ENCODE peak calls at places on chromosomes 1 and 21, in eight cellular contexts. L is transverse colon, U is Panc1, Y is prostate gland, H is suprapubic skin, B is upper lobe of left lung, Z is HepG2, F is spleen. E is an unnamed sample.

GRCh38 chr1:58524353-58524945 is 22.1 kb downstream of the OMA1 start:
- DNase-seq in B (no peak), H (no peak), L (no peak), Z (no peak), F (no peak), U (no peak), Y (no peak), E (no peak)

GRCh38 chr21:34135330-34135729 is 62.0 kb downstream of the MRPS6 start:
- DNase-seq in F (no peak), L (no peak), H (no peak), Z (no peak), Y (no peak), B (no peak), U (no peak), E (peak)

GRCh38 chr21:26966360-26966977 is 419 bp downstream of the ADAMTS5 start:
- DNase-seq in H (no peak), B (peak), L (no peak), Y (no peak), Z (no peak), U (no peak), F (peak), E (no peak)

GRCh38 chr1:153346067-153346723 is 2.4 kb downstream of the PGLYRP4 start:
- DNase-seq in H (no peak), F (peak), Z (no peak), L (no peak), Y (no peak), U (no peak), B (no peak), E (no peak)

GRCh38 chr1:244066954-244067716 is 16.1 kb downstream of the ZBTB18 start:
- DNase-seq in Y (no peak), Z (no peak), F (no peak), L (no peak), H (no peak), B (peak), U (no peak), E (no peak)

GRCh38 chr1:224163311-224163710 is 19.7 kb upstream of the DEGS1 start:
- DNase-seq in U (no peak), F (no peak), Y (no peak), B (no peak), Z (no peak), H (no peak), L (no peak), E (no peak)

GRCh38 chr1:231803353-231803752 is 176.8 kb downstream of the DISC1 start:
- DNase-seq in B (no peak), Y (no peak), F (no peak), H (peak), Z (no peak), L (no peak), U (no peak), E (no peak)

GRCh38 chr1:169466259-169467230 is 19.2 kb downstream of the SLC19A2 start:
- DNase-seq in Z (peak), B (no peak), L (peak), H (no peak), Y (no peak), F (no peak), U (no peak), E (no peak)

GRCh38 chr1:60859111-60859510 is 223.2 kb upstream of the NFIA start:
- DNase-seq in L (no peak), H (no peak), Y (no peak), Z (no peak), B (no peak), F (no peak), U (no peak), E (no peak)

GRCh38 chr21:14737922-14738321 is 191.8 kb upstream of the SAMSN1 start:
- DNase-seq in H (no peak), L (peak), U (no peak), B (no peak), Y (peak), Z (peak), F (no peak), E (no peak)

GRCh38 chr1:27626031-27626935 is 8.7 kb downstream of the FGR start:
- DNase-seq in L (no peak), B (no peak), F (no peak), H (peak), Y (no peak), U (no peak), Z (no peak), E (no peak)

GRCh38 chr1:150881331-150882070 is 5.1 kb upstream of the ARNT start:
- DNase-seq in U (no peak), F (no peak), Z (no peak), L (no peak), B (no peak), Y (no peak), H (no peak), E (no peak)

GRCh38 chr1:31954607-31955283 is 16.6 kb upstream of the PTP4A2 start:
- DNase-seq in Z (peak), F (peak), U (no peak), H (peak), L (peak), Y (peak), B (peak), E (peak)

GRCh38 chr1:58979677-58980076 is 195.8 kb upstream of the JUN start:
- DNase-seq in L (no peak), H (no peak), Z (no peak), Y (no peak), F (no peak), B (no peak), U (no peak), E (no peak)

GRCh38 chr1:94865369-94865768 is 45.2 kb downstream of the SLC44A3 start:
- DNase-seq in H (no peak), F (no peak), B (no peak), Z (no peak), Y (peak), L (no peak), U (no peak), E (no peak)

GRCh38 chr1:184489908-184490307 is 103.1 kb downstream of the C1orf21 start:
- DNase-seq in U (no peak), Y (no peak), L (no peak), B (no peak), Z (no peak), F (no peak), H (no peak), E (no peak)

GRCh38 chr1:94672934-94673333 is 131.4 kb upstream of the F3 start:
- DNase-seq in F (no peak), B (no peak), H (no peak), L (no peak), Z (no peak), U (no peak), Y (no peak), E (no peak)

GRCh38 chr1:220956861-220957605 is 77.8 kb downstream of the HLX start:
- DNase-seq in Y (no peak), F (no peak), H (peak), B (no peak), L (no peak), U (no peak), Z (no peak), E (no peak)

GRCh38 chr1:238113222-238113621 is 222.5 kb upstream of the ZP4 start:
- DNase-seq in H (no peak), Z (no peak), L (no peak), F (no peak), U (no peak), B (no peak), Y (no peak), E (no peak)

GRCh38 chr1:205687242-205687641 is 6.9 kb upstream of the SLC45A3 start:
- DNase-seq in Y (no peak), B (no peak), Z (no peak), U (no peak), H (no peak), L (no peak), F (peak), E (no peak)

GRCh38 chr1:9280015-9280860 is 12.5 kb upstream of the SPSB1 start:
- DNase-seq in H (peak), Z (peak), U (no peak), F (peak), Y (no peak), L (peak), B (peak), E (no peak)

GRCh38 chr1:112501810-112502641 is 6.7 kb upstream of the WNT2B start:
- DNase-seq in L (peak), Z (peak), Y (peak), F (peak), B (peak), U (peak), H (peak), E (no peak)

GRCh38 chr1:56877973-56878372 is 23.4 kb downstream of the C8A start:
- DNase-seq in U (no peak), H (no peak), L (no peak), Y (no peak), Z (no peak), F (no peak), B (no peak), E (no peak)

GRCh38 chr1:213053455-213053854 is 2.4 kb downstream of the RPS6KC1 start:
- DNase-seq in B (no peak), H (no peak), L (no peak), U (no peak), Y (no peak), F (no peak), Z (no peak), E (no peak)

GRCh38 chr1:2555634-2556276 is 416 bp upstream of the TNFRSF14 start:
- DNase-seq in U (no peak), Z (no peak), B (peak), L (peak), H (peak), F (peak), Y (peak), E (peak)

GRCh38 chr1:2556277-2557145 is at the start of gene TNFRSF14:
- DNase-seq in B (peak), Z (no peak), U (no peak), Y (peak), H (no peak), L (peak), F (peak), E (no peak)

GRCh38 chr1:2552189-2552588 is 4.0 kb upstream of the TNFRSF14 start:
- DNase-seq in Z (no peak), F (no peak), Y (no peak), U (no peak), B (peak), L (no peak), H (no peak), E (no peak)

GRCh38 chr1:2554621-2555387 is 1.4 kb upstream of the TNFRSF14 start:
- DNase-seq in L (peak), U (no peak), F (peak), Z (no peak), Y (no peak), B (peak), H (no peak), E (no peak)

GRCh38 chr1:2553871-2554620 is 2.1 kb upstream of the TNFRSF14 start:
- DNase-seq in B (peak), F (no peak), L (no peak), H (no peak), U (no peak), Y (no peak), Z (no peak), E (no peak)
- TF ChIP-seq POLR2AphosphoS5 in B (no peak), F (no peak), L (no peak), H (no peak), U (no peak), Y (no peak), Z (no peak), E (no peak)

DNA sequence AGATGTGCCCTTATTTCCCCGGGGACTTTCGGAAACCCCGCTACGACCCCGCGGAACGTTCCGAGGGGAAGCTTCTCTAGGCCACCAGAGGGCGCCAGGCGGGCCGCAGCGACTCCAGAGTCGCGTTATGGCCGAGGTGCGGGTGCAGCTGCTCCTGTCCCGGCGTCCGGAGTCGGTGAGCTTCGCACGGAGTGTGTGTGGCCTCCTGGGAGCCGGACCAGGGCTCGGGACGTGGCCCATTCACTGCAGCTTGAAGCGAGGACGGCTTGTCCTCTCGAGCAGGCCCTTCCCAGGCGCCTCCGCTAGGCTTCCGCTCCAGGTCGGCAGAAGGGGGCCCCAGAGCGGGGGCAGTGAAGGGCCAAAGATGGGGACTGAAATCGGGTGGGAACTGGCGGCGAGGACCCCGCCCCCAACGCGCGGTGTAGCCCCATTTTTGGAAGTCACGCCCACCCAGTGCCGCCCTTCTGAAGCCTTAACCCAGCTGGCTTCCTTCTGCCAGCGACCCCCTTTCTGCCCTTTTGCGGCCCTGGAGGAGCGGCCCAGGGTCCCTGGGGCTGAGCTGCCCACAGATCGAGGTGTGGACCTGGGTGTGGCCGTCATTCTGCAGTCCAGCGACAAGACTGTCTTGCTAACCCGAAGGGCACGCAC is at the start of gene NUDT17:
- DNase-seq in L (peak), Z (peak), U (no peak), H (peak), B (peak), F (peak), Y (peak), E (no peak)
- H3K27ac ChIP-seq in L (peak), Z (no peak), U (peak), H (peak), B (peak), F (peak), Y (peak), E (peak)

GRCh38 chr21:45529785-45530422 is 12.3 kb downstream of the SLC19A1 start:
- DNase-seq in H (peak), B (no peak), U (no peak), F (peak), Z (no peak), L (no peak), Y (no peak), E (no peak)
- TF ChIP-seq POLR2AphosphoS5 in H (no peak), B (no peak), U (no peak), F (no peak), Z (no peak), L (no peak), Y (no peak), E (no peak)

DNA sequence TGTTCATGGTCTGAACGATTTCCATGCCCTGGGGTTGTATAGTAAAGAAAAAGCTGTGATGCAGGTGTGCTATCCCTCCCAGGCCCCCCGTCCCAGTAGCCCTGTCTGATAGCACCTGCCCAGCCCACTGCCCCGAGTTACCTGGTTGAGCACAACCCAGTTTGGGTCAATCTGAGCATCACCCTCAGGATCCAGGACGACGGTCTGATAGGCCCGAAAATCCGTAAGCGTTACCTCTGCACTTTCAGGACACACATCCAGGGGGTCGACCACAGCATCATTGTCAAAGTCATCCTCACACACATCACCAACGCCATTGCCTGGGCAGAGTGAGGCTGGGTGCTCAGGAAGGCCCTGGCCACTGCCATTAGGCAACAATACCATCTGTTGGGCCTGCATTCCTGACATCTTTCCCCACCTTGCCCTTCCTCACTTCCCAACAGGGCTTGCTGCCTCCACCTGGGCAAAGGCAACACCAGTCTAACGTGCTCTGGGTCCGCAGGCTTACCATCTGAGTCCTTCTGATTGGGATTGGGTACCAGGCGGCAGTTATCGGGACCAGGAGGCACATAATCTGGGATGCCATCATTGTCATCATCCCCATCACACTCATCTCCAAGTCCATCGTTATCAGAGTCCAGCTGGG is 9.7 kb downstream of the THBS3 start:
- DNase-seq in B (no peak), U (no peak), L (no peak), F (no peak), H (no peak), Y (no peak), Z (no peak), E (no peak)
- H3K27ac ChIP-seq in B (no peak), U (no peak), L (no peak), F (peak), H (no peak), Y (no peak), Z (no peak), E (no peak)

GRCh38 chr21:44803651-44804050 is 2.0 kb upstream of the UBE2G2 start:
- DNase-seq in Z (no peak), U (no peak), Y (no peak), H (no peak), F (no peak), L (no peak), B (no peak), E (no peak)
- TF ChIP-seq POLR2AphosphoS5 in Z (peak), U (no peak), Y (no peak), H (no peak), F (no peak), L (no peak), B (no peak), E (no peak)

DNA sequence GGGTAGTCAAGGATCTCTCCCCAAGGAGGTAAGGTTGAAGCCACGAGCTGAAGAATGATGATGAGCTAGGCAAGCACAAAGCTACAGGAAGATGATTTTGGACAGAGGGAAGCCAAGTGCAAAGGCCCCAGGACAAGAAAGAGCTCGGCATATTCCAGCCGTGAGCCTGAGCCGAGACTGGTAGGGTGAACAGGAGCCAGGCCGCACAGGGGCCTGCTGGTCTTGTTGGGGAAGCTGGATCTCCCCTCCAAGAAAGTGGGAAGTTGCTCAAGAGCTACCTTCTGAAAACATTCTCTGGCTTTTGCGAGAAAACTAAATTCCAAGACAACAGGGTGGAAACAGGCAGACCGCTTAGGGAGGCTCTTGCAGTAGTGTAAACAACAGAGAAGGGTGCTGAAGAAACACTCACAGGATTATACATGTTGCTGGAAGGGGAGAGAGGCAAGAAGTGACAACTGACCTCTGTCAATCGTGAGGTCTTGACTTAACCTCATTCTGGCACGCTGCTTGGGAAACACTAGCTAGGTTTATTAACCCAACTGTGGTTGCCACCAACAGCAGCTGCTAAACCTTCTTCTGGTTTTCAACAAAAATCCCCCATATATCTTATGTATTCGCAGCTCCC is 625.2 kb downstream of the SMYD3 start:
- DNase-seq in B (no peak), L (no peak), Z (no peak), F (no peak), Y (no peak), H (no peak), U (no peak), E (no peak)
- H3K27ac ChIP-seq in B (no peak), L (no peak), Z (no peak), F (no peak), Y (no peak), H (no peak), U (no peak), E (no peak)

GRCh38 chr1:178030452-178030851 is 60.6 kb upstream of the SEC16B start:
- DNase-seq in B (no peak), Z (no peak), L (no peak), F (no peak), H (no peak), Y (no peak), U (no peak), E (no peak)

GRCh38 chr1:178028973-178029481 is 59.2 kb upstream of the SEC16B start:
- DNase-seq in U (no peak), L (no peak), H (no peak), F (no peak), B (no peak), Y (no peak), Z (no peak), E (no peak)

GRCh38 chr1:178034676-178035075 is 59.2 kb upstream of the RASAL2 start:
- DNase-seq in B (no peak), Y (no peak), L (no peak), Z (no peak), U (no peak), F (no peak), H (no peak), E (no peak)

GRCh38 chr1:178033019-178033418 is 60.9 kb upstream of the RASAL2 start:
- DNase-seq in L (no peak), B (no peak), H (no peak), Z (no peak), U (no peak), F (no peak), Y (no peak), E (no peak)

DNA sequence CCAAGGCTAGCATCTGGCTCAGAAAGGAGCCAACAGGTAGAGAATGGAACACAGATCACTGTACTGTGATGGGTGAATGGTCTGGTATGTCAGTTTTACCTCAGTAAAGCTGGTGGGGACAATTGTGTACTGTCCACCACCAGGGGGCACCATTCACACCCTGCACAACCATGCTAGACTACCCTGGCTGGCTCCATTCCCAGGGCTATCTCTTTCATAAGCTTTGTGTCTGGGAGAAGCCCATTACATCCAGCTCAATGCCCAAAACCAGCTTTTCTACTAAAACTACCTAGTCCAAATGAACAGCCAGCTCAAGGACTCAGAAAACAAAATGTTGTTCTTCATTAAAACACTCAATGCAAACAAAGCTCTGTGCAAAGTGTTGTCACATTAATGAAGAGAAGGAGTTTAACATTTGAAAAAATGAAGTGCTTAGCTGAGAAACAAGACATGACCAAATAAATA is 62.0 kb upstream of the RASAL2 start:
- DNase-seq in Z (peak), U (no peak), F (no peak), H (peak), L (peak), B (no peak), Y (peak), E (peak)
- TF ChIP-seq POLR2AphosphoS5 in Z (no peak), U (no peak), F (peak), H (no peak), L (peak), B (no peak), Y (peak), E (peak)

E was measured in esophagus muscularis mucosa.